ENCODE peak calls at places on chromosome 4, in six cellular contexts. G is A549, L is K562, H is endothelial cell of umbilical vein, K is GM12878, V is HepG2. S is an unnamed sample.

GRCh38 chr4:7334521-7335275 is 100.0 kb downstream of the PSAPL1 start:
- DNase-seq in K (no peak), G (no peak), V (no peak), H (no peak), L (no peak), S (no peak)

GRCh38 chr4:164977243-164978164 is at the start of gene TRIM61:
- DNase-seq in G (no peak), K (peak; percentile 54), H (no peak), V (no peak), L (peak; percentile 11), S (no peak)

GRCh38 chr4:17809667-17810066 is 890 bp downstream of the DCAF16 start:
- DNase-seq in K (no peak), H (peak; percentile 14), G (no peak), V (peak; percentile 4), L (no peak), S (peak; percentile 33)

GRCh38 chr4:61094854-61095598 is 105.1 kb upstream of the ADGRL3 start:
- DNase-seq in H (no peak), V (no peak), K (no peak), L (no peak), G (no peak), S (no peak)

GRCh38 chr4:43690121-43690520 is 758.5 kb downstream of the KCTD8 start:
- DNase-seq in L (no peak), G (no peak), H (no peak), K (no peak), V (no peak), S (peak; percentile 7)

GRCh38 chr4:168723569-168723968 is 226.7 kb downstream of the PALLD start:
- DNase-seq in H (no peak), V (no peak), K (no peak), G (no peak), L (no peak), S (no peak)

GRCh38 chr4:113969935-113970334 is 9.5 kb downstream of the ARSJ start:
- DNase-seq in L (no peak), K (no peak), G (no peak), H (peak; percentile 45), V (no peak), S (no peak)

GRCh38 chr4:52126946-52127345 is 75.8 kb downstream of the SPATA18 start:
- DNase-seq in G (no peak), V (no peak), K (no peak), L (no peak), H (no peak), S (no peak)

GRCh38 chr4:152236519-152237056 is 299.3 kb downstream of the FBXW7 start:
- DNase-seq in L (no peak), V (no peak), K (no peak), G (no peak), H (no peak), S (no peak)

GRCh38 chr4:61373901-61374611 is 173.9 kb downstream of the ADGRL3 start:
- DNase-seq in L (no peak), G (peak; percentile 1), H (no peak), V (no peak), K (no peak), S (no peak)

GRCh38 chr4:94256833-94257232 is 49.2 kb downstream of the SMARCAD1 start:
- DNase-seq in K (no peak), V (peak; percentile 2), H (peak; percentile 17), G (no peak), L (no peak), S (peak; percentile 11)

GRCh38 chr4:185587444-185588161 is 52.3 kb upstream of the PDLIM3 start:
- DNase-seq in H (no peak), L (no peak), K (peak; percentile 26), V (no peak), G (no peak), S (no peak)

GRCh38 chr4:8838911-8839431 is 32.7 kb downstream of the HMX1 start:
- DNase-seq in G (no peak), K (no peak), H (no peak), V (no peak), L (no peak), S (no peak)

GRCh38 chr4:41538887-41539498 is 1.0 kb downstream of the LIMCH1 start:
- DNase-seq in G (no peak), K (no peak), V (no peak), L (no peak), H (peak; percentile 50), S (no peak)

GRCh38 chr4:38069271-38069760 is 109.1 kb downstream of the PTTG2 start:
- DNase-seq in K (no peak), G (peak; percentile 29), L (peak; percentile 44), H (peak; percentile 38), V (no peak), S (peak; percentile 88)

GRCh38 chr4:77913353-77913752 is 50.7 kb downstream of the MRPL1 start:
- DNase-seq in K (no peak), L (no peak), V (no peak), G (no peak), H (no peak), S (no peak)

GRCh38 chr4:77921701-77922100 is 59.1 kb downstream of the MRPL1 start:
- DNase-seq in V (peak; percentile 84), L (no peak), K (no peak), H (peak; percentile 97), G (peak; percentile 35), S (no peak)

GRCh38 chr4:77920371-77920770 is 57.7 kb downstream of the MRPL1 start:
- DNase-seq in G (no peak), K (no peak), L (no peak), H (peak; percentile 43), V (no peak), S (no peak)

GRCh38 chr4:77917075-77917474 is 54.4 kb downstream of the MRPL1 start:
- DNase-seq in K (no peak), H (no peak), V (no peak), L (no peak), G (no peak), S (no peak)

DNA sequence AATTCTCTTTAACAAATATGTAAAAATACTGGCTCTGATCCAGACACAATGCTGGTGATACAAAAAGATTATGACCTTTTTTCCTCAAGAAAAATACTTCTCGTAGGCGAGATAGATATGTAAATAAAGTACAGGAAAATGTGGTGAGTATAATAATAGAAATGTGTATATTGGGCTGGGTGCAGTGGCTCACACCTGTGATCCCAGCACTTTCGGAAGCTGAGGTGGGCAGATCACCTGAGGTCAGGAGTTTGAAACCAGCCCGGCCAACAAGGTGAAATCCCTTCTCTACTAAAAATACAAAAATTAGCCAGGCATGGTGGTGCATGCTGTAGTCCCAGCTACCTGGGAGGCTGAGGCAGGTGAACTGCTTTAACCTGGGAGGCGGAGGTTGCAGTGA is 55.0 kb downstream of the MRPL1 start:
- DNase-seq in G (no peak), L (no peak), K (no peak), V (no peak), H (no peak), S (no peak)
- TF ChIP-seq MYC in G (no peak), L (no peak), K (no peak), V (no peak), H (no peak), S (no peak)

GRCh38 chr4:84648863-84649647 is 66.1 kb downstream of the CDS1 start:
- DNase-seq in H (no peak), G (no peak), V (no peak), L (no peak), K (no peak), S (peak; percentile 7)
- TF ChIP-seq MYC in H (no peak), G (no peak), V (no peak), L (no peak), K (no peak), S (no peak)

DNA sequence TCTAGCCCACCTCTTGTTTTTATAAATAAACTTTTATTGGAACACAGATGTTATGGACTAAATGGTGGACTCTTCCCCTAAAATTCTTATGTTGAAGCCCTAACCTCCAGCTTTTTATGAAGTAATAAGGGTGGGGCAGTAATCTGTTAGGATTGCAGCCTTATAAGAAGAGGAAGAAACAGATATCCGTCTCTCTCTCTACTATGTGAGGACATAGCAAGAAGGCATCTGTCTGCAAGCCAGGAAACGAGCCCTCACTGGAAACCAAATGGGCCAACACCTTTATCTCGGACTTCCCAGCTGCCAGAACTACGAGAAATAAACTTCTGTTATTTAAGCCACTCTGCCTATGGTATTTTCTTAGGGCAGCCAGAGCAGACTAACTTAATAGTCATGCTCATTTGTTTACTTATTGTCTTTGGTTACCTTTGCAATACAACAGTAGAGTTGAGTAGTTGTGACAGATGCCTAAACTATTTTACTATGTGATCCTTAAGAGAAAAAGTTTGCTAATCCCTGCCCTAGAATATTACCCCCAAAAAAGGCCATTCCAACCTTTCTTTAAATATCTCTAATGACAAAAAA is 67.4 kb downstream of the MANBA start:
- DNase-seq in K (no peak), V (no peak), H (no peak), L (no peak), G (no peak), S (no peak)
- TF ChIP-seq MYC in K (no peak), V (no peak), H (no peak), L (no peak), G (no peak), S (no peak)

DNA sequence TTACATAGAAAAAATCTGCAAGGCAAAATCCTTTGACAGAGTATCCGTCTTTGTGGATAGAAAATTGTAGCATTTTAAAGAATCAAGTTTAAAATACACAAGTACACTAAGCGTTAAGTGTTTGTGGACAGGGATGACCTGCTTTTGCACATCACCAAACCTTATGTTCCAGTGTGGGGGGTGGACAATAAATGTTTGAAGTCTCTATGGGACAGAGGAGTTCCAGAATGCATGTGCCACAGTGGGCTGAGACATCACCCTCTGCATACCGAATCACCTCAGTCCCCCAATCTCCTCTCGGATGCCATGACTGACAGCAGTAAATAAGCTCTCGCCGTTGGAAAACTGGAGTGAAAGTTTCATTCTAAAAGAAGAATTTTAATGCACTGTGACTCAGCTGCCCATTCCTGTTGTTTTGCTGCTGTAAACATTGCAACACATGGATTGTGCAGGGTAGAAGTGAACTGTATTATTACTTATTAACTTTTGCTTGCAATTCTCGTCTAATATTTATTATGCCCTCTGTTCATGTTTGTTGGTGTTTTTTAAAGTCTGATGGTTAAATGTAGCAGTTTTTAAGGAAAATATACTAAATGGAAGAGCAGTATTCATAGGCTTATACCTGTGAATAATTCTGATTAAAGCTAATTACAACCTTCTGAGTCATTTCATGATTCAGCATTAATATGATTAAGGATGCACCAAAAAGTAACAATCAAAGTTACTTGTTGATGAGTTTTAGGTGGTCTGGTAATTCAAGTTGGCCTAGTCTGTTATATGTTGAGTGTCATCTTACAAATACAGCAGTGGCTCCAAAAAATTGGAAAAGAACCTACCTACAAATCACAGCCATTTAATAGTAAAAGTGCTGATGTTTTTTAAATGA is 24.0 kb downstream of the CDKN2AIP start:
- DNase-seq in G (peak; percentile 10), L (no peak), V (peak; percentile 40), H (no peak), K (no peak), S (no peak)
- TF ChIP-seq MYC in G (no peak), L (no peak), V (no peak), H (no peak), K (no peak), S (no peak)